ENCODE peak calls at places on chromosome 1, in five cellular contexts. S is NCI-H1048; E is activated T-cell treated with anti-CD3 and anti-CD28 coated beads, Interleukin-2, amount 50 U/mL, for 72 hours; Y is endothelial cell; M is iris pigment epithelial cell. O is an unnamed sample.

GRCh38 chr1:45685308-45686080 is 839 bp downstream of the GPBP1L1 start:
- DNase-seq in S (no peak), E (peak; percentile 14), Y (no peak), M (no peak), O (no peak)

GRCh38 chr1:76547916-76548315 is 319.4 kb upstream of the ST6GALNAC5 start:
- DNase-seq in S (no peak), E (no peak), Y (no peak), M (peak; percentile 0), O (no peak)

GRCh38 chr1:219086956-219087469 is 86.7 kb upstream of the LYPLAL1 start:
- DNase-seq in S (no peak), E (no peak), Y (no peak), M (peak; percentile 50), O (no peak)

GRCh38 chr1:224730540-224730939 is 114.4 kb downstream of the CNIH3 start:
- DNase-seq in S (no peak), E (no peak), Y (no peak), M (no peak), O (no peak)

GRCh38 chr1:165645654-165646366 is 14.8 kb downstream of the MGST3 start:
- DNase-seq in S (no peak), E (no peak), Y (no peak), M (no peak), O (no peak)

GRCh38 chr1:106883208-106883607 is 173.3 kb upstream of the PRMT6 start:
- DNase-seq in S (no peak), E (no peak), Y (no peak), M (no peak), O (no peak)

GRCh38 chr1:204834329-204834728 is 36.3 kb upstream of the NFASC start:
- DNase-seq in S (no peak), E (no peak), Y (no peak), M (no peak), O (no peak)

GRCh38 chr1:30191154-30191702 is 532.2 kb downstream of the MATN1 start:
- DNase-seq in S (no peak), E (peak; percentile 54), Y (no peak), M (peak; percentile 75), O (no peak)

GRCh38 chr1:55868026-55868425 is 652.9 kb upstream of the USP24 start:
- DNase-seq in S (no peak), E (no peak), Y (no peak), M (peak; percentile 30), O (no peak)

GRCh38 chr1:241391926-241392710 is 35.1 kb upstream of the RGS7 start:
- DNase-seq in S (no peak), E (no peak), Y (no peak), M (no peak), O (no peak)

GRCh38 chr1:246647113-246647512 is 77.1 kb upstream of the SCCPDH start:
- DNase-seq in S (no peak), E (no peak), Y (peak; percentile 22), M (peak; percentile 71), O (peak; percentile 70)